ENCODE peak calls at places on chromosome 7, in five cellular contexts. One of them, this sample, is unnamed.
A peak's percentile ranks its signal among the peaks of the same experiment; 100 is the strongest.

GRCh38 chr7:88020953-88021650 is 87.1 kb downstream of the ADAM22 start:
- DNase-seq in BJ: no peak
- DNase-seq in neural crest cell: no peak
- DNase-seq in anterior cingulate cortex: no peak
- DNase-seq in ELR: peak; percentile 34
- DNase-seq in this sample: no peak

GRCh38 chr7:97381815-97382214 is 264.3 kb downstream of the SDHAF3 start:
- DNase-seq in neural crest cell: no peak
- DNase-seq in ELR: no peak
- DNase-seq in anterior cingulate cortex: no peak
- DNase-seq in BJ: no peak
- DNase-seq in this sample: no peak

GRCh38 chr7:9900339-9900738 is 1073.3 kb upstream of the PHF14 start:
- DNase-seq in anterior cingulate cortex: no peak
- DNase-seq in BJ: no peak
- DNase-seq in neural crest cell: no peak
- DNase-seq in ELR: no peak
- DNase-seq in this sample: no peak

GRCh38 chr7:23254051-23254681 is 7.6 kb downstream of the GPNMB start:
- DNase-seq in anterior cingulate cortex: no peak
- DNase-seq in neural crest cell: no peak
- DNase-seq in BJ: no peak
- DNase-seq in ELR: no peak
- DNase-seq in this sample: no peak

GRCh38 chr7:75650671-75651070 is 88.1 kb downstream of the HIP1 start:
- DNase-seq in neural crest cell: no peak
- DNase-seq in BJ: no peak
- DNase-seq in anterior cingulate cortex: no peak
- DNase-seq in ELR: no peak
- DNase-seq in this sample: no peak

GRCh38 chr7:121624922-121625321 is 228.8 kb upstream of the FAM3C start:
- DNase-seq in BJ: no peak
- DNase-seq in neural crest cell: no peak
- DNase-seq in ELR: peak; percentile 2
- DNase-seq in anterior cingulate cortex: peak; percentile 64
- DNase-seq in this sample: no peak

GRCh38 chr7:74454059-74454947 is 597 bp downstream of the GTF2IRD1 start:
- DNase-seq in ELR: no peak
- DNase-seq in BJ: no peak
- DNase-seq in neural crest cell: peak; percentile 25
- DNase-seq in anterior cingulate cortex: peak; percentile 14
- DNase-seq in this sample: no peak

GRCh38 chr7:134891262-134892001 is 94.9 kb upstream of the AGBL3 start:
- DNase-seq in neural crest cell: peak; percentile 63
- DNase-seq in ELR: peak; percentile 84
- DNase-seq in BJ: peak; percentile 35
- DNase-seq in anterior cingulate cortex: peak; percentile 66
- DNase-seq in this sample: peak; percentile 94

GRCh38 chr7:151275813-151276577 is 27.5 kb upstream of the SMARCD3 start:
- DNase-seq in anterior cingulate cortex: no peak
- DNase-seq in ELR: no peak
- DNase-seq in neural crest cell: no peak
- DNase-seq in BJ: no peak
- DNase-seq in this sample: no peak

GRCh38 chr7:89618269-89618668 is 536.0 kb upstream of the STEAP1 start:
- DNase-seq in anterior cingulate cortex: no peak
- DNase-seq in ELR: no peak
- DNase-seq in neural crest cell: no peak
- DNase-seq in BJ: no peak
- DNase-seq in this sample: no peak

GRCh38 chr7:80478683-80479082 is 33.2 kb downstream of the GNAT3 start:
- DNase-seq in neural crest cell: no peak
- DNase-seq in anterior cingulate cortex: no peak
- DNase-seq in ELR: peak; percentile 83
- DNase-seq in BJ: no peak
- DNase-seq in this sample: no peak

GRCh38 chr7:36161996-36162395 is 8.9 kb downstream of the EEPD1 start:
- DNase-seq in BJ: no peak
- DNase-seq in ELR: no peak
- DNase-seq in anterior cingulate cortex: no peak
- DNase-seq in neural crest cell: no peak
- DNase-seq in this sample: no peak

GRCh38 chr7:13829914-13830603 is 159.4 kb downstream of the ETV1 start:
- DNase-seq in anterior cingulate cortex: no peak
- DNase-seq in BJ: no peak
- DNase-seq in ELR: peak; percentile 75
- DNase-seq in neural crest cell: no peak
- DNase-seq in this sample: peak; percentile 22

GRCh38 chr7:140176271-140176701 is 497 bp downstream of the KDM7A start:
- DNase-seq in ELR: peak; percentile 10
- DNase-seq in BJ: no peak
- DNase-seq in anterior cingulate cortex: no peak
- DNase-seq in neural crest cell: no peak
- DNase-seq in this sample: no peak

This sample was measured in HFF-Myc.